ENCODE peak calls at places on chromosomes 16 and 17, in eight cellular contexts. J, U, F, E, C, R, V and X are unnamed samples.

GRCh38 chr17:48127371-48128051 is 19.9 kb downstream of the SNX11 start:
- DNase-seq in J (no peak), U (peak; percentile 57), F (no peak), E (no peak), C (peak; percentile 33), R (no peak), V (no peak), X (no peak)

GRCh38 chr16:20402651-20403050 is 1.9 kb downstream of the PDILT start:
- DNase-seq in J (no peak), U (no peak), F (no peak), E (no peak), C (no peak), R (no peak), V (no peak), X (no peak)

GRCh38 chr16:4811242-4811641 is 8.8 kb upstream of the ROGDI start:
- DNase-seq in J (no peak), U (no peak), F (no peak), E (no peak), C (no peak), R (no peak), V (no peak), X (no peak)

GRCh38 chr17:76446449-76447231 is 6.3 kb downstream of the UBE2O start:
- DNase-seq in J (no peak), U (peak; percentile 75), F (peak; percentile 75), E (no peak), C (no peak), R (no peak), V (no peak), X (no peak)

GRCh38 chr16:66618588-66618987 is 14.1 kb downstream of the CMTM3 start:
- DNase-seq in J (no peak), U (peak; percentile 70), F (peak; percentile 83), E (no peak), C (no peak), R (peak; percentile 34), V (no peak), X (no peak)

GRCh38 chr16:3355589-3355988 is at the start of gene OR2C1:
- DNase-seq in J (no peak), U (no peak), F (no peak), E (no peak), C (no peak), R (no peak), V (no peak), X (no peak)

GRCh38 chr16:87463722-87464690 is 28.8 kb downstream of the ZCCHC14 start:
- DNase-seq in J (peak; percentile 37), U (no peak), F (peak; percentile 62), E (no peak), C (no peak), R (peak; percentile 42), V (no peak), X (peak; percentile 66)

GRCh38 chr16:55660026-55660425 is 4.2 kb downstream of the SLC6A2 start:
- DNase-seq in J (no peak), U (no peak), F (no peak), E (no peak), C (no peak), R (no peak), V (no peak), X (no peak)

GRCh38 chr17:7856081-7856791 is 1.1 kb downstream of the NAA38 start:
- DNase-seq in J (peak; percentile 35), U (no peak), F (peak; percentile 56), E (peak; percentile 25), C (peak; percentile 75), R (peak; percentile 74), V (peak; percentile 45), X (peak; percentile 51)

GRCh38 chr17:44007346-44008204 is 3.2 kb downstream of the NAGS start:
- DNase-seq in J (no peak), U (no peak), F (no peak), E (no peak), C (peak; percentile 86), R (no peak), V (peak; percentile 23), X (no peak)

GRCh38 chr17:9330903-9331272 is 244.7 kb downstream of the STX8 start:
- DNase-seq in J (no peak), U (no peak), F (no peak), E (peak; percentile 21), C (no peak), R (no peak), V (no peak), X (no peak)

GRCh38 chr16:85898521-85899442 is at the start of gene IRF8:
- DNase-seq in J (peak; percentile 69), U (no peak), F (peak; percentile 59), E (peak; percentile 54), C (peak; percentile 96), R (peak; percentile 75), V (no peak), X (peak; percentile 92)

GRCh38 chr16:84323626-84324025 is 28.9 kb downstream of the WFDC1 start:
- DNase-seq in J (no peak), U (no peak), F (no peak), E (no peak), C (no peak), R (no peak), V (no peak), X (no peak)
- TF ChIP-seq CTCF in J (no peak), U (no peak), F (no peak), E (no peak), C (no peak), R (no peak), V (no peak), X (no peak)

GRCh38 chr17:40613755-40614154 is 33.9 kb downstream of the SMARCE1 start:
- DNase-seq in J (no peak), U (no peak), F (no peak), E (no peak), C (no peak), R (no peak), V (no peak), X (no peak)

GRCh38 chr17:40615989-40616476 is 31.6 kb downstream of the SMARCE1 start:
- DNase-seq in J (no peak), U (no peak), F (no peak), E (no peak), C (no peak), R (no peak), V (no peak), X (no peak)

GRCh38 chr17:40615295-40615988 is 32.2 kb downstream of the SMARCE1 start:
- DNase-seq in J (peak; percentile 66), U (peak; percentile 69), F (peak; percentile 42), E (no peak), C (no peak), R (peak; percentile 59), V (peak; percentile 79), X (peak; percentile 77)

GRCh38 chr17:40616592-40616991 is 31.0 kb downstream of the SMARCE1 start:
- DNase-seq in J (no peak), U (no peak), F (no peak), E (no peak), C (no peak), R (no peak), V (no peak), X (no peak)

DNA sequence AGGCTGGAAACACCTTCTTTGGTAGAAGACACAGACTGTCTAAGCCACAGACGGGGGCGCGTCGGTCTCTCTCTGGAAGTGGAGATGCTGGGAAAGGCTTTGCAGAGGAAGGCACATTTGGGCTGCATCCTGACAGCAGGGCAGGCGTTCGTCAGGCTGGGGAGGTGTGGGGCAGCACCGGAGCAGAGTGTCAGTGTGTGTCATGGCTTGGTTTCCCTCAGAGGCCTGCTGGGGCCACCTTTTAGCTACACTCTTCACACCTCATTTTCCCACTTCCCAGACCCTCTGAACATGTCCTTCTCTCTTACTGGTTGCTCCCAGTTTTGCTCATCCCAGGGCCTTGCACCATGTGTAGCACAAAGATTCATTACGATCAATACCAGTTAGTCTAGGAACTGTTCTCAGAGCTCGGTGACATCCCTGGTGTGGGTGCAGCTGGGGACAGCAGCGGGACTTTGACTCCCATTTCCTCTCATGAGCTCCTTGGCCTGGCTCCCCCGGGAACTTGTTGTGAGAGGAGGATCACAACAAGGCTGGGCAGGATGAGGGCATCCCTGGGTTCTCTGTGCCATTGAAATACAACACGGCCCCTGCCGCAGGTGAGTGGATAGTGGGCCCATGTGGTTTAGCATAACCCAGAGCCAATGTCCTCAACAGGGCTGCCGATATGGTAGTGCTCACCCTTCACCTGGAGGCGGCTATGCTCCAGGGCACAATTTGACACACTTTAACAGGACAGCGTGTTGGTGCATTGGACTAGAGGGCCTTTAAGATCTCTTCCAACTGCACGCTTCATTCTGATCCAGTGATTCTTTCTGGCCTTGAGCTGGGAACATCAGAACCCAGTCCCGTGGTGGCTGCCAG is 33.0 kb downstream of the SMARCE1 start:
- DNase-seq in J (no peak), U (no peak), F (no peak), E (no peak), C (peak; percentile 32), R (no peak), V (no peak), X (peak; percentile 45)
- TF ChIP-seq CTCF in J (no peak), U (no peak), F (no peak), E (no peak), C (no peak), R (no peak), V (no peak), X (no peak)

GRCh38 chr17:13429201-13429600 is 172.5 kb downstream of the HS3ST3A1 start:
- DNase-seq in J (no peak), U (no peak), F (no peak), E (no peak), C (peak; percentile 50), R (no peak), V (no peak), X (no peak)
- TF ChIP-seq CTCF in J (no peak), U (no peak), F (no peak), E (no peak), C (no peak), R (no peak), V (no peak), X (no peak)

GRCh38 chr17:72380737-72381136 is 259.9 kb downstream of the SOX9 start:
- DNase-seq in J (no peak), U (no peak), F (no peak), E (no peak), C (no peak), R (no peak), V (peak; percentile 29), X (peak; percentile 59)
- TF ChIP-seq CTCF in J (no peak), U (no peak), F (no peak), E (no peak), C (no peak), R (no peak), V (no peak), X (no peak)